ENCODE peak calls at places on chromosomes 2 and 18, in ten cellular contexts. S is gastrocnemius medialis, Z is right lobe of liver, W is uterus, L is transverse colon, Q is sigmoid colon, U is ovary, D is adrenal gland, F is endothelial cell of umbilical vein, B is IMR-90. H is an unnamed sample.

GRCh38 chr2:231680992-231681852 is 27.1 kb upstream of the PTMA start:
- DNase-seq in L (peak), Z (peak), F (peak), D (peak), U (peak), W (peak), Q (peak), B (peak), S (peak), H (no peak)

GRCh38 chr2:224837066-224837465 is 120.9 kb upstream of the CCDC195 start:
- DNase-seq in S (no peak), W (no peak), L (no peak), B (no peak), U (no peak), Q (no peak), D (no peak), F (no peak), Z (no peak), H (no peak)

GRCh38 chr18:74534150-74534969 is at the start of gene CNDP1:
- DNase-seq in L (no peak), S (no peak), Z (peak), U (no peak), Q (no peak), W (no peak), D (no peak), F (no peak), B (no peak), H (no peak)

GRCh38 chr2:183950673-183951072 is 647.7 kb upstream of the ZNF804A start:
- DNase-seq in Q (no peak), Z (no peak), D (no peak), S (no peak), U (no peak), F (no peak), B (no peak), L (no peak), W (no peak), H (no peak)

GRCh38 chr18:13730486-13730885 is 4.0 kb downstream of the RNMT start:
- DNase-seq in Q (no peak), F (no peak), S (no peak), Z (no peak), U (no peak), W (no peak), L (no peak), D (no peak), B (no peak), H (no peak)

GRCh38 chr18:21820035-21820810 is 79.6 kb downstream of the MIB1 start:
- DNase-seq in U (no peak), S (no peak), Z (no peak), Q (no peak), D (no peak), L (no peak), W (no peak), F (peak), B (peak), H (no peak)

GRCh38 chr2:56267412-56267788 is 83.6 kb downstream of the CCDC85A start:
- DNase-seq in F (no peak), B (no peak), S (no peak), W (no peak), Z (no peak), L (no peak), U (no peak), Q (no peak), D (no peak), H (no peak)

GRCh38 chr2:12251749-12252148 is 465.0 kb upstream of the TRIB2 start:
- DNase-seq in L (no peak), F (no peak), B (no peak), S (no peak), Q (no peak), D (no peak), Z (no peak), U (no peak), W (no peak), H (no peak)

GRCh38 chr2:15117409-15118030 is 443.6 kb downstream of the NBAS start:
- DNase-seq in W (no peak), B (no peak), U (no peak), Q (no peak), L (no peak), D (no peak), F (no peak), S (no peak), Z (no peak), H (no peak)

GRCh38 chr18:76808561-76808960 is 13.8 kb upstream of the ZNF236 start:
- DNase-seq in U (no peak), D (no peak), W (no peak), L (no peak), Q (no peak), S (no peak), F (no peak), Z (no peak), B (no peak), H (no peak)

GRCh38 chr2:10770956-10771750 is 41.4 kb downstream of the PDIA6 start:
- DNase-seq in Q (peak), D (no peak), W (no peak), B (no peak), U (no peak), S (no peak), F (no peak), L (no peak), Z (peak), H (no peak)

GRCh38 chr18:78153362-78153761 is 826.3 kb upstream of the SALL3 start:
- DNase-seq in F (no peak), B (no peak), Q (no peak), S (no peak), W (no peak), U (no peak), D (no peak), L (no peak), Z (no peak), H (no peak)

GRCh38 chr2:40395169-40396023 is 56.5 kb downstream of the SLC8A1 start:
- DNase-seq in Q (no peak), U (no peak), B (no peak), W (no peak), Z (no peak), L (no peak), F (no peak), S (no peak), D (no peak), H (no peak)

GRCh38 chr2:27494284-27494943 is 586 bp downstream of the FNDC4 start:
- DNase-seq in Z (peak), W (peak), F (peak), Q (peak), S (peak), U (peak), L (peak), D (peak), B (peak), H (no peak)

GRCh38 chr2:167342769-167343168 is 454.5 kb downstream of the XIRP2 start:
- DNase-seq in F (peak), B (no peak), L (no peak), S (no peak), W (no peak), U (no peak), Z (no peak), Q (no peak), D (no peak), H (no peak)

GRCh38 chr18:57837917-57838548 is 34.9 kb upstream of the ATP8B1 start:
- DNase-seq in Z (no peak), F (peak), B (peak), W (no peak), D (no peak), Q (no peak), L (no peak), U (no peak), S (no peak), H (no peak)

GRCh38 chr2:15834381-15835031 is 105.8 kb upstream of the MYCN start:
- DNase-seq in B (no peak), L (no peak), Z (no peak), D (no peak), F (no peak), S (no peak), W (no peak), U (no peak), Q (no peak), H (no peak)

GRCh38 chr2:21256006-21256405 is 132.2 kb downstream of the TDRD15 start:
- DNase-seq in S (peak), D (peak), L (peak), B (no peak), U (no peak), W (no peak), Q (no peak), F (peak), Z (no peak), H (peak)

GRCh38 chr2:117470311-117471095 is 344.0 kb upstream of the DDX18 start:
- DNase-seq in D (peak), B (no peak), Z (no peak), U (no peak), L (peak), W (no peak), F (no peak), Q (no peak), S (no peak), H (no peak)

GRCh38 chr2:232398293-232399034 is 8.2 kb upstream of the ALPG start:
- DNase-seq in B (no peak), L (no peak), W (no peak), S (no peak), Z (no peak), D (no peak), F (no peak), Q (no peak), U (no peak), H (no peak)

GRCh38 chr2:165953306-165953654 is 296 bp downstream of the TTC21B start:
- DNase-seq in S (no peak), U (no peak), Z (no peak), F (no peak), L (no peak), B (no peak), D (no peak), W (no peak), Q (no peak), H (no peak)

GRCh38 chr2:201413143-201413542 is 38.1 kb downstream of the TRAK2 start:
- DNase-seq in Z (no peak), L (no peak), Q (no peak), S (no peak), B (no peak), W (no peak), F (no peak), U (no peak), D (no peak), H (no peak)

GRCh38 chr2:175679231-175679630 is 322.8 kb downstream of the LNPK start:
- DNase-seq in B (no peak), D (no peak), U (no peak), Q (no peak), L (no peak), Z (no peak), F (no peak), S (no peak), W (no peak), H (no peak)

GRCh38 chr2:43075054-43075593 is 151.3 kb downstream of the ZFP36L2 start:
- DNase-seq in S (peak), U (peak), D (peak), B (peak), Q (peak), Z (no peak), L (peak), F (peak), W (peak), H (no peak)

GRCh38 chr2:86809481-86810121 is 18.9 kb upstream of the CD8A start:
- DNase-seq in S (no peak), D (no peak), B (no peak), Z (no peak), Q (no peak), L (no peak), F (no peak), W (no peak), U (no peak), H (no peak)

GRCh38 chr2:144460981-144461766 is 58.7 kb downstream of the ZEB2 start:
- DNase-seq in B (peak), L (peak), Z (no peak), Q (no peak), U (no peak), W (peak), F (no peak), D (peak), S (peak), H (no peak)

GRCh38 chr18:45845410-45845809 is 19.9 kb downstream of the SIGLEC15 start:
- DNase-seq in B (no peak), W (no peak), D (no peak), Z (no peak), F (no peak), L (no peak), S (no peak), U (no peak), Q (no peak), H (no peak)

GRCh38 chr2:42086500-42086953 is 38.7 kb downstream of the PKDCC start:
- DNase-seq in L (peak), U (no peak), W (peak), D (peak), F (peak), B (peak), S (peak), Q (no peak), Z (no peak), H (no peak)

GRCh38 chr2:44964704-44965343 is 23.3 kb downstream of the SIX3 start:
- DNase-seq in B (no peak), Z (no peak), W (no peak), S (no peak), U (no peak), Q (no peak), F (no peak), L (no peak), D (no peak), H (no peak)
- TF ChIP-seq CTCF in B (peak), Z (no peak), W (no peak), S (no peak), U (no peak), Q (no peak), F (no peak), L (no peak), D (no peak), H (no peak)

GRCh38 chr2:26189123-26189522 is 16.2 kb downstream of the GAREM2 start:
- DNase-seq in Z (no peak), W (no peak), U (no peak), B (no peak), L (no peak), F (no peak), D (no peak), Q (no peak), S (no peak), H (no peak)
- TF ChIP-seq POLR2A in Z (no peak), W (no peak), U (no peak), B (no peak), L (no peak), F (no peak), D (no peak), Q (no peak), S (no peak), H (no peak)

DNA sequence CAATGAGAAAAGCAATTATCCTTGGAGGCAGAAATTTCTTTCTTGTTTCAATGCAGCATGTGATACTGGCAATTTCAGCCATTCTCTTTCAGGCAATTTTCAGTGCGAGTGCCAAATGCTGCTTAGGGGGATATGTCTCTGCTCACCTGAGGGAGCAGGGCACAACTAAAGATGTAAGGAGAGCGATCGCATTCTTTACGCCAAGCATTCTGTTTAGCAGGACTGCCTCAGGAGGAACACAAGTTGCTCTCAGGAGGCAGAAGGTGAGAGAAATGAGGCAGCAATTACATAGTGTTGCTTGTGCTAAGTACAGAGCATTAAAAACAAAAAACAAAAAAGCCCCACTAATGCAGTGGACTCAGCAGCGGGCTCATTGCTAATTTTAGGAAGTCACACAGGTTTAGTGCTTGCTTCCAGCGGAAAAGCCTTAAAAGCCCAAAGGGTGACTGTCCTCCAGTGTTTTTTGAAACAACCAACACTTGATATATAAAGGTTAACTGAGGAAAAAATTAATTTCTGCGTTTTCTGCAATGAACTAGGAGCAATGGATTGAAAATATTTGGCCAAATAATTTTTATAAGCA is 116.9 kb downstream of the METTL8 start:
- DNase-seq in Z (no peak), D (no peak), Q (no peak), S (no peak), B (no peak), W (no peak), L (no peak), U (no peak), F (no peak), H (no peak)
- H3K4me3 ChIP-seq in Z (no peak), D (no peak), Q (no peak), S (no peak), B (no peak), W (no peak), L (no peak), U (no peak), F (no peak), H (no peak)

DNA sequence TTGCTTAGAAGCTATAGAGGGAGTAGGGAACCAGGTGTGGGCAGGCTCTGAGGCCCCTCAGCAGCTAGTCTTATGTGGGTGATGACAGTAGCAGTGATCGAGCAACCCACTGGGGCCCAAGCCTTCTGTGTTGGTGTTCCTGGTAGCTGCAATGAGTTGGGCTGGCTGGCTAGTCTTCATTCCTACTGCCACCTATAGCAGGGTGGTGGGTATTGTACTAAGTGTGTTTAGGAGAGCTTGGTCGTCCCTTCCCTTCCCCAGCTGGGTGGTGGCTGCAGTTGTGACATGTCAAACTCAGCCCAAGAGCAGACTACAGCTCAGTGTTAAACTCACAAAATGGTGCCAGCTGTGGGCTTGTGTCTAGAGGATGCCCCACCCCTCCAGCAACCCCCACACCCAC is 486.1 kb upstream of the UBE2E3 start:
- DNase-seq in Q (no peak), W (no peak), B (no peak), S (no peak), U (no peak), F (no peak), L (no peak), Z (no peak), D (no peak), H (no peak)
- TF ChIP-seq CTCF in Q (no peak), W (no peak), B (no peak), S (no peak), U (no peak), F (no peak), L (no peak), Z (no peak), D (no peak), H (no peak)

GRCh38 chr2:230410861-230411464 is 5.0 kb upstream of the SP100 start:
- DNase-seq in U (no peak), L (no peak), Z (no peak), Q (no peak), D (no peak), S (no peak), F (no peak), B (no peak), W (no peak), H (no peak)

GRCh38 chr2:230410263-230410662 is 5.7 kb upstream of the SP100 start:
- DNase-seq in B (no peak), F (no peak), L (no peak), Q (no peak), D (no peak), S (no peak), U (no peak), Z (no peak), W (no peak), H (no peak)

GRCh38 chr2:230412846-230413245 is 3.2 kb upstream of the SP100 start:
- DNase-seq in W (no peak), Q (no peak), D (no peak), B (no peak), Z (no peak), S (no peak), F (no peak), U (no peak), L (no peak), H (no peak)

GRCh38 chr2:230412369-230412706 is 3.7 kb upstream of the SP100 start:
- DNase-seq in U (no peak), Z (no peak), F (no peak), Q (no peak), D (no peak), L (no peak), S (no peak), W (no peak), B (no peak), H (no peak)

DNA sequence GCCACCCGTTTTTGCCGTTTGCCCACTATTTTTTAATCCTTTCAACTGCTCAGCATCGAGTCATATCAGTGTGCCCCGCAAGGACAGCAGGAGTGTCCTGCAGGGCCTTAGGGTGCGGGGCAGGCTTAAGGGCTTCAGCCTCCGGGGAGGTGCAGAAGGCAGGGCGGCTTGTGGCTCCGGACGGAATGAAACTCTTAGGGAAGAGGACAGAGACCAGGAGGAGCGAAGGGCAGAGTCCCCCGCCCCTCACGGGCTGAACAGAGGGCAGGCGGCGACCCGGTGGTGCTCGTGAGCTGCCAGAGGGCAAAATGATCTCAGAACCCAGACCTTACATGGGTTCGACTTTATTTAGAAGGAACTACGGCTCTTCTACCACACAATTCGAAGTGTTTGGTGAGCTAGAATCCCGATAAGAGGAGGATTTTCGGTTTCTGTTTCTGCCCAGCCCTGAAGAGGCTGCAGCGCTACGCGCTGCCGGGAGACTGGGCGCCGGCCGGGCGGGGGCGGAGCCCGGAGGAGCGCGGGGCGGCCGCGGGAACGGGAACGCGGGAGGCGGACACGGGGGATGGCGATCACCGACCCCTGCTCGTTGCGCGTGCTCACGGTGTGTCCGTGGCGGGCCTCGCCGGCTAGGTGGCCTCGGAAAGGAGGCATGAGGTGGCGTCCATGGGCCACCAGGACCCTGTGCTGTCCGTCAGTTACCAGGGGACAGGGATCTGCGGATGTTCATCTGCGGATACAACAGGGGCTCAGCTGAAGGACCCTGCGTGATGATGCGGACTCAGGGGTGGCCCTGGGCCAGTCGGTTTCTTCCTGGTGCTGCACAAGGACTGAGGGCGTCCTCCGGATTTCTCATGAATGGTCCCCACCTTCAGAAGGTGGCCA is 4.3 kb upstream of the SP100 start:
- DNase-seq in D (peak), L (peak), Z (peak), F (peak), S (peak), Q (peak), B (peak), W (peak), U (peak), H (no peak)
- TF ChIP-seq POLR2A in D (peak), L (peak), Z (peak), F (peak), S (peak), Q (peak), B (peak), W (peak), U (no peak), H (no peak)

DNA sequence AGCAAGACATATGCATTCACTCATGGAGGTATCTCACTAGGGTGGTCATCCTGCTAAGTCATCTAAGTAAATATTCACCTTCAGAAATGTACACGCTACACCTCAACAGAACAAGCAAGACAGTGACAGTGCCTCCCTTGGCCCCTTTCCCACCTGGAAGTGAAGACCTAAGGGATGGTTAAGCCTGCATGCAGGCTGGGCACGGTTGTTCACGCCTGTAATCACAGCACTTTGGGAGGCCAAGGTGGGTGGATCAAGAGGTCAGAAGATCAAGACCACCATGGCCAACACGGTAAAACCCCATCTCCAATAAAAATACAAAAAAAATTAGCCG is 4.4 kb downstream of the LIMS2 start:
- DNase-seq in U (no peak), F (no peak), B (no peak), Z (no peak), L (no peak), Q (peak), D (no peak), W (no peak), S (no peak), H (no peak)
- H3K4me3 ChIP-seq in U (no peak), F (no peak), B (no peak), Z (no peak), L (no peak), Q (peak), D (no peak), W (no peak), S (no peak), H (no peak)

H was measured in esophagus squamous epithelium.